ENCODE peak calls at places on chromosomes 11 and 22, in nine cellular contexts. J is uterus, D is GM12878, C is right lobe of liver, I is mammary epithelial cell, X is thyroid gland, K is mesothelial cell of epicardium, Y is epithelial cell of esophagus, G is lower lobe of right lung. Q is an unnamed sample.

GRCh38 chr11:40722179-40722795 is 737.2 kb downstream of the LRRC4C start:
- DNase-seq in J (no peak), D (no peak), C (no peak), I (peak), X (peak), K (peak), Y (peak), G (no peak), Q (peak)

GRCh38 chr22:39818050-39818449 is 75.5 kb downstream of the ENTHD1 start:
- DNase-seq in J (no peak), D (no peak), C (no peak), I (no peak), X (no peak), K (no peak), Y (peak), G (no peak), Q (no peak)

GRCh38 chr22:35835267-35835997 is 117.8 kb downstream of the APOL5 start:
- DNase-seq in J (no peak), D (no peak), C (no peak), I (peak), X (no peak), K (no peak), Y (peak), G (no peak), Q (peak)

GRCh38 chr22:37162221-37163095 is 12.7 kb upstream of the IL2RB start:
- DNase-seq in J (no peak), D (peak), C (no peak), I (no peak), X (no peak), K (no peak), Y (no peak), G (no peak), Q (no peak)

GRCh38 chr22:49586873-49587272 is 240.8 kb downstream of the BRD1 start:
- DNase-seq in J (no peak), D (no peak), C (no peak), I (no peak), X (no peak), K (no peak), Y (no peak), G (peak), Q (no peak)

GRCh38 chr22:42688241-42688913 is 32.3 kb downstream of the A4GALT start:
- DNase-seq in J (peak), D (no peak), C (peak), I (peak), X (peak), K (peak), Y (peak), G (peak), Q (peak)

GRCh38 chr11:55661901-55662300 is at the start of gene OR4C6:
- DNase-seq in J (no peak), D (no peak), C (no peak), I (no peak), X (no peak), K (no peak), Y (no peak), G (no peak), Q (no peak)

GRCh38 chr11:124759268-124760204 is 2.6 kb downstream of the ESAM start:
- DNase-seq in J (peak), D (no peak), C (no peak), I (no peak), X (peak), K (no peak), Y (no peak), G (no peak), Q (no peak)

GRCh38 chr22:20061481-20061861 is 18.6 kb upstream of the DGCR8 start:
- DNase-seq in J (no peak), D (no peak), C (no peak), I (no peak), X (peak), K (no peak), Y (peak), G (no peak), Q (peak)

GRCh38 chr11:29310706-29311342 is 706.0 kb downstream of the KCNA4 start:
- DNase-seq in J (no peak), D (no peak), C (no peak), I (peak), X (no peak), K (no peak), Y (peak), G (no peak), Q (no peak)

GRCh38 chr11:125886997-125887372 is 483 bp upstream of the HYLS1 start:
- DNase-seq in J (peak), D (no peak), C (peak), I (peak), X (peak), K (no peak), Y (peak), G (peak), Q (peak)

GRCh38 chr11:2540521-2541320 is 95.9 kb downstream of the KCNQ1 start:
- DNase-seq in J (no peak), D (no peak), C (peak), I (no peak), X (no peak), K (no peak), Y (no peak), G (peak), Q (no peak)

GRCh38 chr11:35190804-35191348 is 51.9 kb downstream of the CD44 start:
- DNase-seq in J (no peak), D (no peak), C (no peak), I (no peak), X (no peak), K (no peak), Y (no peak), G (no peak), Q (no peak)

DNA sequence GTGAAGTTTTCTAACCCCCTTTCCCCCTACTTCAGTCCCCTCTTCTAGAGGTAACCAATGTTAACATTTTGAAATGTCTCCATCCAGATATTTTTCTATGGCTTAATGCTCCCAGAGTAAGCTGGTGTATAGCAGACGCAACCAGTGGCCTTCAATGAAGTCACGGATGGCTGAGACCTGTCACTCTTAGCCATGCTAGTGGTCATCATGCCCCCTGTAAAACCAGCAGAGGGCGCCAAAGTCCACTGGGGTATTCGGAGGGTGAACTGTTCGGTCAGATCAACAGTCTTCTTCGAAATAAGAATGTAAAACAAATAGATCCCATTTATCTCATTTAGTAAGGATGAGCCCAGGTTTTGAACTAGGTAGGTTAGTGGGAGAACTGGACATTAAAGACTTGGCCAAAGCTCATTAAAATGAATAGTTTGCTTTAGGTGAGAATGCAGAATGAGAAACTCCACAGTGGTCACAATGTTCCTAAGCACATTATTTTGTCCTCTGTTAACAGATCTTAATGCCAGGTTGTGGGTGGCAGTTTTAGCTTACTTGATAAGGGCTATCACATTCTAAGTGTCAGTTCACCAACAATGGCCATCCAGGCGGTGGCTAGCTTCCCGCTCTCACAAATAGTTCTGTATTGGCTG is 8.6 kb upstream of the MMP8 start:
- DNase-seq in J (no peak), D (no peak), C (peak), I (peak), X (no peak), K (peak), Y (peak), G (peak), Q (peak)
- TF ChIP-seq CTCF in J (no peak), D (peak), C (peak), I (peak), X (no peak), K (peak), Y (peak), G (peak), Q (peak)

GRCh38 chr11:114059278-114059983 is at the start of gene ZBTB16:
- DNase-seq in J (peak), D (no peak), C (peak), I (no peak), X (peak), K (no peak), Y (peak), G (peak), Q (peak)
- TF ChIP-seq CTCF in J (peak), D (no peak), C (peak), I (peak), X (peak), K (no peak), Y (peak), G (no peak), Q (peak)

GRCh38 chr11:694563-695331 is at the start of gene DEAF1:
- DNase-seq in J (peak), D (peak), C (peak), I (peak), X (peak), K (peak), Y (peak), G (peak), Q (peak)

GRCh38 chr11:693887-694562 is 997 bp downstream of the DEAF1 start:
- DNase-seq in J (peak), D (no peak), C (no peak), I (no peak), X (no peak), K (no peak), Y (no peak), G (peak), Q (no peak)

GRCh38 chr11:692824-693414 is 2.1 kb downstream of the DEAF1 start:
- DNase-seq in J (no peak), D (peak), C (no peak), I (peak), X (no peak), K (no peak), Y (peak), G (no peak), Q (no peak)

GRCh38 chr11:691710-692590 is 3.1 kb downstream of the DEAF1 start:
- DNase-seq in J (no peak), D (no peak), C (no peak), I (no peak), X (no peak), K (no peak), Y (no peak), G (no peak), Q (no peak)

GRCh38 chr11:693415-693831 is 1.6 kb downstream of the DEAF1 start:
- DNase-seq in J (no peak), D (no peak), C (no peak), I (peak), X (peak), K (no peak), Y (peak), G (no peak), Q (no peak)
- TF ChIP-seq CTCF in J (no peak), D (no peak), C (no peak), I (no peak), X (no peak), K (no peak), Y (no peak), G (no peak), Q (no peak)

DNA sequence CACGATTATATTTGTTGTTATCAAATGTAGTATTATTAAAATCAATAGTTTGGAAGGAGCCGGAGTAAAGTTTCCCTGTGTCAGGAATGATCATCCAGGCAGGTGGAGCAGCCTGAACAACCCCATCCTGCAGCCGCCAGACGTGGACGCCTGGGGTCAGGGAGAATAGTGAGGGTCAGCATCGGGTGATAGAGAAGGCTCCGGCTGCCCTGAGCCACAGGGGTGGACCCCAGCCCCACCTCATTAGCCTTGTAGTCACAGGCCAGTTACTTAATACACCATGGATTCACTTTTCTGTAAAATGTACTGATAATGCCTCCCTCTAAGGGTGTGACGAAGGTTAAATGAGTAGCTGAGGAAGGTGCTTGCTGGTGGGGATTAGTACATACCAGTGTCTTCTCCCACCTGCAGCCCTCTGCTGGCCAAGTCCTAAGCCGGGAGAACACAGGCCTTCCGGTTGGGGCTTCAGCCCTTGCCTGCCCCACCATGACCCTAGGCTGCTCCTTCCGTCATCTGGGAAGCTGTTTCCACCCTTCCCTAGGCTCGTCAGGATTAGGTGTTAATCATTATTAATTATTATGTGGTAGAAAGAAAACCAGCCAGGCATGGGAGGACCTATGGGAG is 14.9 kb downstream of the TMEM121B start:
- DNase-seq in J (no peak), D (no peak), C (no peak), I (no peak), X (no peak), K (no peak), Y (no peak), G (no peak), Q (no peak)
- TF ChIP-seq CTCF in J (no peak), D (no peak), C (no peak), I (no peak), X (no peak), K (no peak), Y (no peak), G (no peak), Q (no peak)

GRCh38 chr11:92735039-92735438 is 234.4 kb upstream of the MTNR1B start:
- DNase-seq in J (no peak), D (no peak), C (no peak), I (no peak), X (no peak), K (no peak), Y (peak), G (no peak), Q (peak)
- TF ChIP-seq CTCF in J (no peak), D (no peak), C (peak), I (peak), X (peak), K (no peak), Y (peak), G (no peak), Q (peak)

DNA sequence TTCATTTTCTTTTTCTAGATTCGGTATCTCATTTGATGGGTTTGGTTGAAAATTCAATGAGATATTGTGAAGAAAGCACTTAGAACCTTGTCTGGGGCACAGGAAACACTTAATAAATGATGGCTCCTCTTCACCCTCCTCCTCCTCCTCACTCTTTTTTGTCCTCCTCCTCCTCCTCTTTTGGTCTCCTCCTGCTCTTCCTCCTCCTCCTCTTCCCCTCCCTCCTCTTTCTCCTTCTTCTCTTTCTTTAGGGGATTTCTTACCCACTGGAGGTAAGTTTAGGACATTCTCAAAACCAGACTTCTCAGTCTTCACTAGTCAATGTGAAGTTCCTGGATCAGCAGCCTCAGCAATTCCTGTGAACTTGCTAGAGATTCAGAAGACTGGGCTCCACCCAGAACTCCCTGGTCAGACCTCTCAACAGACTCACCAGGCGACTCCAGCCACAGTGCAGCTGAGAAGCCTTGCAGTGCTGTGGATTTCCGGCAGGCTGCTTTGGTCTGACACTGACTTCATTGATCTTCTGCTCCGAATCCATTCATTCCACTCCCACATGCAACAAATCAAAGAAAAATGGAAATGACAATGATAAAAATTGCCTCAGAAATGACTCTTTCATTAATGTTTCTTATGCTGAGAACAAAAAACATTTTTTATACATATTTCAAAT is 368.6 kb upstream of the B3GAT1 start:
- DNase-seq in J (no peak), D (no peak), C (no peak), I (no peak), X (peak), K (no peak), Y (no peak), G (no peak), Q (no peak)
- TF ChIP-seq CTCF in J (no peak), D (no peak), C (no peak), I (no peak), X (no peak), K (no peak), Y (no peak), G (no peak), Q (no peak)

DNA sequence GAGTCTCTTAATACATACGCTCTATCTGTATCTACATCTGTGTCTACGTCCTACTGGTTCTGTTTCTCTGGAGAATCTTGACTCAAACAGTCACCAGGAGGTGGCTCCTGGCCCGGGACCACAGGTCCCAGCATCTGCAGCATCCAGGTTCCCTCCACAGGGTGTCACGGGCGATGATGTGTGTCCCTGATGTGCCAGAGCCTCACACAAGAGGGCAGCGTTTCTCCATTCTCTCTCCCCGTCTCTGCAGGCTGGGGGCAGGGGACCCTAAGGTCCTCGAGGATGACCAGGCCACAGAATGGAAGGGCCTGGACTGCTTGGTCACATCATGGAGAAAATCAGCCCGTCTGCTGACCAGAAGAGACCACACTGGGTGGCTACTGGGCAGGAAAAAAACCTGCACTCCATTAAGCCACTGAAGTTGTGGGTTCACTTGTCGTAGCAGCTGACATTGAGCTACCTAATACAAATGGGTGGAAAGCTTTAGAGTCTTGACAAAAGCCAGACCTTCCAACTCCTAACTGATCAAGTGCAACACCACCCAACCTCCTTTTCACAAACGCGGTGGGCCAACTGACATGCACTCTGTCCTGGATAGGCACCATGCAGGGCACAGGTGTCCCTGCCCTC is 392.5 kb downstream of the CTTN start:
- DNase-seq in J (no peak), D (no peak), C (no peak), I (no peak), X (no peak), K (no peak), Y (no peak), G (peak), Q (no peak)
- TF ChIP-seq CTCF in J (no peak), D (no peak), C (no peak), I (no peak), X (no peak), K (no peak), Y (no peak), G (no peak), Q (no peak)

GRCh38 chr11:70087446-70088167 is 9.5 kb downstream of the ANO1 start:
- DNase-seq in J (no peak), D (no peak), C (no peak), I (no peak), X (no peak), K (no peak), Y (no peak), G (no peak), Q (no peak)
- TF ChIP-seq CTCF in J (no peak), D (no peak), C (no peak), I (peak), X (no peak), K (no peak), Y (no peak), G (no peak), Q (no peak)

GRCh38 chr22:46064236-46064965 is 85.9 kb upstream of the PPARA start:
- DNase-seq in J (peak), D (no peak), C (peak), I (peak), X (no peak), K (no peak), Y (no peak), G (peak), Q (peak)
- TF ChIP-seq CTCF in J (no peak), D (no peak), C (no peak), I (no peak), X (no peak), K (no peak), Y (no peak), G (no peak), Q (no peak)

GRCh38 chr11:62443390-62444201 is 24.8 kb downstream of the SCGB1A1 start:
- DNase-seq in J (peak), D (no peak), C (no peak), I (no peak), X (peak), K (no peak), Y (no peak), G (no peak), Q (no peak)

GRCh38 chr11:62437616-62438015 is 18.8 kb downstream of the SCGB1A1 start:
- DNase-seq in J (no peak), D (no peak), C (no peak), I (no peak), X (no peak), K (no peak), Y (no peak), G (no peak), Q (no peak)

GRCh38 chr11:62435741-62436485 is 17.1 kb downstream of the SCGB1A1 start:
- DNase-seq in J (peak), D (no peak), C (no peak), I (no peak), X (no peak), K (no peak), Y (no peak), G (no peak), Q (no peak)

GRCh38 chr11:62438641-62439040 is 19.8 kb downstream of the SCGB1A1 start:
- DNase-seq in J (no peak), D (no peak), C (no peak), I (no peak), X (no peak), K (no peak), Y (no peak), G (no peak), Q (no peak)

GRCh38 chr11:62439785-62440602 is 21.2 kb downstream of the SCGB1A1 start:
- DNase-seq in J (peak), D (no peak), C (no peak), I (no peak), X (no peak), K (no peak), Y (no peak), G (no peak), Q (peak)
- TF ChIP-seq CTCF in J (no peak), D (no peak), C (no peak), I (no peak), X (no peak), K (no peak), Y (no peak), G (no peak), Q (no peak)

Q was measured in MCF 10A.